ENCODE peak calls at places on chromosomes 3 and 15, in seven cellular contexts. One of them, this sample, is unnamed.

GRCh38 chr3:196772102-196772501 is 32.4 kb downstream of the PAK2 start:
- DNase-seq in astrocyte of the spinal cord: no peak
- DNase-seq in activated naive CD4-positive, alpha-beta T cell treated with Interleukin-2 at 50 U/mL for 16 hours: no peak
- DNase-seq in T47D: no peak
- DNase-seq in amniotic stem cell: no peak
- DNase-seq in iris pigment epithelial cell: no peak
- DNase-seq in OCI-LY7: peak; percentile 8
- DNase-seq in this sample: no peak

GRCh38 chr3:138338816-138339215 is 9.2 kb upstream of the NME9 start:
- DNase-seq in astrocyte of the spinal cord: no peak
- DNase-seq in activated naive CD4-positive, alpha-beta T cell treated with Interleukin-2 at 50 U/mL for 16 hours: no peak
- DNase-seq in T47D: no peak
- DNase-seq in amniotic stem cell: no peak
- DNase-seq in iris pigment epithelial cell: no peak
- DNase-seq in OCI-LY7: no peak
- DNase-seq in this sample: no peak

GRCh38 chr15:31858026-31858425 is 172.3 kb upstream of the CHRNA7 start:
- DNase-seq in astrocyte of the spinal cord: no peak
- DNase-seq in activated naive CD4-positive, alpha-beta T cell treated with Interleukin-2 at 50 U/mL for 16 hours: no peak
- DNase-seq in T47D: no peak
- DNase-seq in amniotic stem cell: no peak
- DNase-seq in iris pigment epithelial cell: no peak
- DNase-seq in OCI-LY7: no peak
- DNase-seq in this sample: no peak

GRCh38 chr15:50484781-50485180 is 60.6 kb downstream of the USP8 start:
- DNase-seq in astrocyte of the spinal cord: no peak
- DNase-seq in activated naive CD4-positive, alpha-beta T cell treated with Interleukin-2 at 50 U/mL for 16 hours: no peak
- DNase-seq in T47D: no peak
- DNase-seq in amniotic stem cell: no peak
- DNase-seq in iris pigment epithelial cell: no peak
- DNase-seq in OCI-LY7: no peak
- DNase-seq in this sample: no peak

GRCh38 chr3:153210116-153210515 is 48.1 kb downstream of the RAP2B start:
- DNase-seq in astrocyte of the spinal cord: peak; percentile 48
- DNase-seq in activated naive CD4-positive, alpha-beta T cell treated with Interleukin-2 at 50 U/mL for 16 hours: no peak
- DNase-seq in T47D: no peak
- DNase-seq in amniotic stem cell: no peak
- DNase-seq in iris pigment epithelial cell: peak; percentile 18
- DNase-seq in OCI-LY7: no peak
- DNase-seq in this sample: peak; percentile 52

GRCh38 chr3:32238027-32238815 is at the start of gene CMTM8:
- DNase-seq in astrocyte of the spinal cord: peak; percentile 37
- DNase-seq in activated naive CD4-positive, alpha-beta T cell treated with Interleukin-2 at 50 U/mL for 16 hours: peak; percentile 65
- DNase-seq in T47D: peak; percentile 77
- DNase-seq in amniotic stem cell: no peak
- DNase-seq in iris pigment epithelial cell: no peak
- DNase-seq in OCI-LY7: peak; percentile 62
- DNase-seq in this sample: peak; percentile 54

GRCh38 chr15:85580914-85581313 is 200.5 kb downstream of the AKAP13 start:
- DNase-seq in astrocyte of the spinal cord: no peak
- DNase-seq in activated naive CD4-positive, alpha-beta T cell treated with Interleukin-2 at 50 U/mL for 16 hours: peak; percentile 53
- DNase-seq in T47D: no peak
- DNase-seq in amniotic stem cell: no peak
- DNase-seq in iris pigment epithelial cell: peak; percentile 35
- DNase-seq in OCI-LY7: no peak
- DNase-seq in this sample: peak; percentile 46

GRCh38 chr3:116569611-116570010 is 124.3 kb upstream of the LSAMP start:
- DNase-seq in astrocyte of the spinal cord: peak; percentile 9
- DNase-seq in activated naive CD4-positive, alpha-beta T cell treated with Interleukin-2 at 50 U/mL for 16 hours: no peak
- DNase-seq in T47D: no peak
- DNase-seq in amniotic stem cell: no peak
- DNase-seq in iris pigment epithelial cell: no peak
- DNase-seq in OCI-LY7: no peak
- DNase-seq in this sample: no peak

GRCh38 chr3:17928502-17929145 is 186.2 kb upstream of the TBC1D5 start:
- DNase-seq in astrocyte of the spinal cord: no peak
- DNase-seq in activated naive CD4-positive, alpha-beta T cell treated with Interleukin-2 at 50 U/mL for 16 hours: no peak
- DNase-seq in T47D: no peak
- DNase-seq in amniotic stem cell: no peak
- DNase-seq in iris pigment epithelial cell: no peak
- DNase-seq in OCI-LY7: no peak
- DNase-seq in this sample: no peak

GRCh38 chr15:78540955-78541743 is 905 bp downstream of the PSMA4 start:
- DNase-seq in astrocyte of the spinal cord: peak; percentile 8
- DNase-seq in activated naive CD4-positive, alpha-beta T cell treated with Interleukin-2 at 50 U/mL for 16 hours: peak; percentile 17
- DNase-seq in T47D: peak; percentile 31
- DNase-seq in amniotic stem cell: no peak
- DNase-seq in iris pigment epithelial cell: peak; percentile 12
- DNase-seq in OCI-LY7: peak; percentile 11
- DNase-seq in this sample: peak; percentile 4

GRCh38 chr15:81752974-81753373 is 292.8 kb downstream of the MEX3B start:
- DNase-seq in astrocyte of the spinal cord: no peak
- DNase-seq in activated naive CD4-positive, alpha-beta T cell treated with Interleukin-2 at 50 U/mL for 16 hours: no peak
- DNase-seq in T47D: no peak
- DNase-seq in amniotic stem cell: no peak
- DNase-seq in iris pigment epithelial cell: no peak
- DNase-seq in OCI-LY7: no peak
- DNase-seq in this sample: no peak

GRCh38 chr15:59999558-60000112 is 4.5 kb upstream of the FOXB1 start:
- DNase-seq in astrocyte of the spinal cord: no peak
- DNase-seq in activated naive CD4-positive, alpha-beta T cell treated with Interleukin-2 at 50 U/mL for 16 hours: no peak
- DNase-seq in T47D: no peak
- DNase-seq in amniotic stem cell: no peak
- DNase-seq in iris pigment epithelial cell: no peak
- DNase-seq in OCI-LY7: no peak
- DNase-seq in this sample: no peak

GRCh38 chr15:99070268-99070667 is 34.6 kb upstream of the SYNM start:
- DNase-seq in astrocyte of the spinal cord: no peak
- DNase-seq in activated naive CD4-positive, alpha-beta T cell treated with Interleukin-2 at 50 U/mL for 16 hours: no peak
- DNase-seq in T47D: no peak
- DNase-seq in amniotic stem cell: no peak
- DNase-seq in iris pigment epithelial cell: no peak
- DNase-seq in OCI-LY7: no peak
- DNase-seq in this sample: no peak

GRCh38 chr3:10247679-10248183 is 528 bp upstream of the TATDN2 start:
- DNase-seq in astrocyte of the spinal cord: no peak
- DNase-seq in activated naive CD4-positive, alpha-beta T cell treated with Interleukin-2 at 50 U/mL for 16 hours: no peak
- DNase-seq in T47D: no peak
- DNase-seq in amniotic stem cell: no peak
- DNase-seq in iris pigment epithelial cell: no peak
- DNase-seq in OCI-LY7: no peak
- DNase-seq in this sample: no peak

GRCh38 chr3:146421814-146422748 is 47.3 kb downstream of the PLSCR2 start:
- DNase-seq in astrocyte of the spinal cord: peak; percentile 85
- DNase-seq in activated naive CD4-positive, alpha-beta T cell treated with Interleukin-2 at 50 U/mL for 16 hours: no peak
- DNase-seq in T47D: peak; percentile 6
- DNase-seq in amniotic stem cell: peak; percentile 38
- DNase-seq in iris pigment epithelial cell: peak; percentile 94
- DNase-seq in OCI-LY7: no peak
- DNase-seq in this sample: peak; percentile 11

This sample was measured in cardiac fibroblast.